ENCODE peak calls at places on chromosome X, in six cellular contexts. V, I, R, C, O and D are unnamed samples.

GRCh38 chrX:56397636-56398035 is 165.5 kb downstream of the KLF8 start:
- DNase-seq in V (no peak), I (no peak), R (no peak), C (no peak), O (no peak), D (no peak)

GRCh38 chrX:71102292-71102691 is 4.2 kb downstream of the CXorf65 start:
- DNase-seq in V (no peak), I (no peak), R (no peak), C (no peak), O (no peak), D (no peak)

GRCh38 chrX:71650333-71650969 is 16.9 kb upstream of the LOC101059915 start:
- DNase-seq in V (no peak), I (no peak), R (no peak), C (no peak), O (peak; percentile 44), D (no peak)

GRCh38 chrX:49876750-49877149 is 2.5 kb upstream of the USP27X start:
- DNase-seq in V (no peak), I (no peak), R (peak; percentile 19), C (no peak), O (peak; percentile 61), D (no peak)

GRCh38 chrX:11629593-11630211 is 36.0 kb downstream of the ARHGAP6 start:
- DNase-seq in V (no peak), I (no peak), R (no peak), C (no peak), O (no peak), D (no peak)

GRCh38 chrX:65821721-65822496 is 154.5 kb downstream of the MSN start:
- DNase-seq in V (no peak), I (no peak), R (peak; percentile 28), C (no peak), O (peak; percentile 47), D (peak; percentile 17)

GRCh38 chrX:51496501-51497291 is at the start of gene NUDT11:
- DNase-seq in V (peak; percentile 32), I (peak; percentile 62), R (peak; percentile 22), C (no peak), O (peak; percentile 35), D (peak; percentile 17)

GRCh38 chrX:76428243-76429130 is 977 bp downstream of the MAGEE1 start:
- DNase-seq in V (no peak), I (no peak), R (peak; percentile 52), C (peak; percentile 84), O (peak; percentile 11), D (peak; percentile 30)

GRCh38 chrX:101108293-101108692 is 10.3 kb downstream of the CENPI start:
- DNase-seq in V (no peak), I (no peak), R (no peak), C (no peak), O (no peak), D (no peak)

GRCh38 chrX:8288590-8288989 is 117.5 kb upstream of the VCX2 start:
- DNase-seq in V (no peak), I (no peak), R (no peak), C (no peak), O (no peak), D (no peak)

GRCh38 chrX:151912780-151913179 is at the start of gene MAGEA4:
- DNase-seq in V (no peak), I (no peak), R (no peak), C (no peak), O (no peak), D (no peak)

GRCh38 chrX:32448320-32448719 is 763.0 kb downstream of the DMD start:
- DNase-seq in V (no peak), I (no peak), R (no peak), C (no peak), O (peak; percentile 1), D (no peak)

GRCh38 chrX:120453985-120454384 is 15.1 kb downstream of the LAMP2 start:
- DNase-seq in V (no peak), I (no peak), R (no peak), C (no peak), O (no peak), D (no peak)

GRCh38 chrX:120456973-120457372 is 12.1 kb downstream of the LAMP2 start:
- DNase-seq in V (no peak), I (no peak), R (no peak), C (no peak), O (no peak), D (no peak)

GRCh38 chrX:120450163-120450562 is 18.9 kb downstream of the LAMP2 start:
- DNase-seq in V (no peak), I (no peak), R (no peak), C (no peak), O (no peak), D (no peak)

GRCh38 chrX:120446503-120446902 is 22.6 kb downstream of the LAMP2 start:
- DNase-seq in V (no peak), I (no peak), R (no peak), C (no peak), O (no peak), D (no peak)

GRCh38 chrX:120452131-120452530 is 17.0 kb downstream of the LAMP2 start:
- DNase-seq in V (no peak), I (no peak), R (no peak), C (no peak), O (peak; percentile 10), D (no peak)
- TF ChIP-seq CTCF in V (no peak), I (peak; percentile 49), R (no peak), C (no peak), O (no peak), D (no peak)

GRCh38 chrX:31297881-31298280 is 226.0 kb upstream of the FTHL17 start:
- DNase-seq in V (no peak), I (no peak), R (no peak), C (no peak), O (no peak), D (no peak)

GRCh38 chrX:31287861-31288260 is 216.0 kb upstream of the FTHL17 start:
- DNase-seq in V (no peak), I (no peak), R (no peak), C (no peak), O (no peak), D (no peak)

GRCh38 chrX:31294475-31294874 is 222.6 kb upstream of the FTHL17 start:
- DNase-seq in V (no peak), I (no peak), R (no peak), C (no peak), O (no peak), D (no peak)

GRCh38 chrX:31298881-31299280 is 227.0 kb upstream of the FTHL17 start:
- DNase-seq in V (no peak), I (no peak), R (no peak), C (no peak), O (no peak), D (no peak)

GRCh38 chrX:31293409-31293808 is 221.6 kb upstream of the FTHL17 start:
- DNase-seq in V (no peak), I (no peak), R (no peak), C (no peak), O (peak; percentile 9), D (no peak)
- TF ChIP-seq CTCF in V (no peak), I (no peak), R (no peak), C (no peak), O (no peak), D (no peak)

GRCh38 chrX:104309169-104309568 is 54.4 kb upstream of the ESX1 start:
- DNase-seq in V (no peak), I (no peak), R (no peak), C (no peak), O (no peak), D (no peak)
- TF ChIP-seq CTCF in V (no peak), I (no peak), R (no peak), C (no peak), O (no peak), D (no peak)

GRCh38 chrX:69493193-69493592 is 10.9 kb upstream of the NALF2 start:
- DNase-seq in V (no peak), I (peak; percentile 51), R (peak; percentile 15), C (no peak), O (peak; percentile 49), D (no peak)
- TF ChIP-seq CTCF in V (no peak), I (peak; percentile 60), R (no peak), C (no peak), O (no peak), D (no peak)

DNA sequence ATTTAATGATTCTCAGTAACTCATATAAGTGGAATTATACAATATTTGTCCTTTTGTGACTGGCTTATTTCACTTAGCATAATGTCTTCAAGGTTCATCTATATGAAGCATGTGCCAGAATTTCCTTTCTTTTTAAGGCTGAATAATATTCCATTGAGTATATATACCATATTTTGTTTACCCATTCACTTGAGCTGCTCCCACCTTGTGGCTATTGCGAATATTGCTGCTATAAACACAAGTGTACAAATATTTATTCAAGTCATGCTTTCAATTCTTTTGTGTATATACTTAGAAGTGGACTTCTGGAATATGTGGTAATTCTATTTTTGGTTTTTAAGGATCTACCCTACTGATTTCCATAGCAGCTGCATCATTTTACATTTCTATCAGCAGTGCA is 219.1 kb downstream of the MID1 start:
- DNase-seq in V (no peak), I (no peak), R (no peak), C (no peak), O (no peak), D (no peak)
- TF ChIP-seq CTCF in V (no peak), I (no peak), R (no peak), C (no peak), O (no peak), D (no peak)

DNA sequence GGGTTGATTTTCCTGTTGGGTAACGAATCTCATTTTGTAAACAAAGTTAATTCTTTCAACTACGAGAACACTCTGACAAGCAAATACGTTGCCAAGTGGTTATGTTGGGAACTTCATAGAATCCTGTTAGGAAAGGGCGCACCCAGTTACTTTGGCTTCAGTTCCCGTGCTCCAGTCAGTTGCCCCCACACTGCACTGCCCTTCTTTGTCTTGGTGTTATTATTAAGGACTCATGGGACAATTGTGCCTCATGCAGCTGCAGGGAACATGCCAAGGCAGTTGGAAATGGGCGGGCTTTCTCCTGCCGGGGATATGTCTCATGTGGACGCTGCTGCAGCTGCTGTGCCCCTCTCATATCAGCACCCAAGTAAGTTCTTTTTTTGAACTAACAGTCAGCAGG is 28.9 kb downstream of the OFD1 start:
- DNase-seq in V (no peak), I (no peak), R (no peak), C (no peak), O (no peak), D (no peak)
- TF ChIP-seq CTCF in V (no peak), I (no peak), R (no peak), C (no peak), O (no peak), D (no peak)

GRCh38 chrX:15056044-15056443 is 182.8 kb downstream of the MOSPD2 start:
- DNase-seq in V (no peak), I (no peak), R (no peak), C (no peak), O (no peak), D (no peak)

GRCh38 chrX:15055146-15055930 is 182.1 kb downstream of the MOSPD2 start:
- DNase-seq in V (no peak), I (no peak), R (no peak), C (no peak), O (no peak), D (no peak)

GRCh38 chrX:15059488-15059887 is 186.3 kb downstream of the MOSPD2 start:
- DNase-seq in V (no peak), I (no peak), R (no peak), C (no peak), O (no peak), D (no peak)
- TF ChIP-seq CTCF in V (no peak), I (no peak), R (no peak), C (no peak), O (no peak), D (no peak)

GRCh38 chrX:104482757-104483156 is 83.2 kb upstream of the IL1RAPL2 start:
- DNase-seq in V (no peak), I (no peak), R (no peak), C (no peak), O (no peak), D (no peak)
- TF ChIP-seq CTCF in V (no peak), I (peak; percentile 46), R (no peak), C (no peak), O (no peak), D (no peak)